ENCODE peak calls at places on chromosomes 13 and 19, in four cellular contexts. One of them, this sample, is unnamed.

GRCh38 chr19:2607712-2608601 is 94.5 kb downstream of the GNG7 start:
- DNase-seq in mesothelial cell of epicardium: no peak
- DNase-seq in CD8-positive, alpha-beta T cell: peak
- DNase-seq in lower leg skin: no peak
- DNase-seq in this sample: no peak

GRCh38 chr13:111152836-111153235 is 37.7 kb downstream of the ARHGEF7 start:
- DNase-seq in mesothelial cell of epicardium: no peak
- DNase-seq in CD8-positive, alpha-beta T cell: no peak
- DNase-seq in lower leg skin: no peak
- DNase-seq in this sample: no peak

GRCh38 chr19:49923055-49924003 is 5.7 kb upstream of the ATF5 start:
- DNase-seq in mesothelial cell of epicardium: no peak
- DNase-seq in CD8-positive, alpha-beta T cell: no peak
- DNase-seq in lower leg skin: no peak
- DNase-seq in this sample: no peak

GRCh38 chr13:24218977-24219376 is 58.5 kb downstream of the SPATA13 start:
- DNase-seq in mesothelial cell of epicardium: no peak
- DNase-seq in CD8-positive, alpha-beta T cell: no peak
- DNase-seq in lower leg skin: no peak
- DNase-seq in this sample: no peak

GRCh38 chr13:43074824-43075510 is 51.6 kb downstream of the DNAJC15 start:
- DNase-seq in mesothelial cell of epicardium: no peak
- DNase-seq in CD8-positive, alpha-beta T cell: no peak
- DNase-seq in lower leg skin: no peak
- DNase-seq in this sample: no peak

GRCh38 chr19:35715355-35715809 is 2.4 kb upstream of the KMT2B start:
- DNase-seq in mesothelial cell of epicardium: no peak
- DNase-seq in CD8-positive, alpha-beta T cell: no peak
- DNase-seq in lower leg skin: no peak
- DNase-seq in this sample: no peak

GRCh38 chr19:41226053-41226873 is 7.2 kb downstream of the AXL start:
- DNase-seq in mesothelial cell of epicardium: peak
- DNase-seq in CD8-positive, alpha-beta T cell: peak
- DNase-seq in lower leg skin: no peak
- DNase-seq in this sample: peak

GRCh38 chr19:1101337-1101698 is 2.5 kb upstream of the GPX4 start:
- DNase-seq in mesothelial cell of epicardium: no peak
- DNase-seq in CD8-positive, alpha-beta T cell: no peak
- DNase-seq in lower leg skin: no peak
- DNase-seq in this sample: no peak

GRCh38 chr13:106496072-106496997 is 39.1 kb downstream of the EFNB2 start:
- DNase-seq in mesothelial cell of epicardium: no peak
- DNase-seq in CD8-positive, alpha-beta T cell: no peak
- DNase-seq in lower leg skin: no peak
- DNase-seq in this sample: no peak

GRCh38 chr13:113176292-113176691 is 17.8 kb downstream of the PROZ start:
- DNase-seq in mesothelial cell of epicardium: no peak
- DNase-seq in CD8-positive, alpha-beta T cell: peak
- DNase-seq in lower leg skin: no peak
- DNase-seq in this sample: peak

GRCh38 chr19:39183100-39183499 is 13.7 kb upstream of the NCCRP1 start:
- DNase-seq in mesothelial cell of epicardium: no peak
- DNase-seq in CD8-positive, alpha-beta T cell: no peak
- DNase-seq in lower leg skin: no peak
- DNase-seq in this sample: no peak

GRCh38 chr19:40921005-40921897 is 39.2 kb upstream of the CYP2A7 start:
- DNase-seq in mesothelial cell of epicardium: no peak
- DNase-seq in CD8-positive, alpha-beta T cell: no peak
- DNase-seq in lower leg skin: no peak
- DNase-seq in this sample: no peak

GRCh38 chr19:41324921-41325639 is 15.1 kb downstream of the CCDC97 start:
- DNase-seq in mesothelial cell of epicardium: peak
- DNase-seq in CD8-positive, alpha-beta T cell: peak
- DNase-seq in lower leg skin: peak
- DNase-seq in this sample: peak

GRCh38 chr19:48686103-48686502 is 9.7 kb upstream of the FUT2 start:
- DNase-seq in mesothelial cell of epicardium: no peak
- DNase-seq in CD8-positive, alpha-beta T cell: no peak
- DNase-seq in lower leg skin: no peak
- DNase-seq in this sample: no peak

GRCh38 chr19:41958367-41959055 is 610 bp downstream of the RABAC1 start:
- DNase-seq in mesothelial cell of epicardium: peak
- DNase-seq in CD8-positive, alpha-beta T cell: peak
- DNase-seq in lower leg skin: peak
- DNase-seq in this sample: peak

GRCh38 chr13:99383946-99384345 is 76.7 kb upstream of the GPR183 start:
- DNase-seq in mesothelial cell of epicardium: no peak
- DNase-seq in CD8-positive, alpha-beta T cell: peak
- DNase-seq in lower leg skin: peak
- DNase-seq in this sample: no peak

GRCh38 chr19:12834976-12835757 is 788 bp upstream of the RTBDN start:
- DNase-seq in mesothelial cell of epicardium: no peak
- DNase-seq in CD8-positive, alpha-beta T cell: peak
- DNase-seq in lower leg skin: no peak
- DNase-seq in this sample: no peak

GRCh38 chr19:12834418-12834943 is at the start of gene RTBDN:
- DNase-seq in mesothelial cell of epicardium: no peak
- DNase-seq in CD8-positive, alpha-beta T cell: no peak
- DNase-seq in lower leg skin: no peak
- DNase-seq in this sample: no peak

GRCh38 chr19:12833418-12833746 is 997 bp downstream of the RTBDN start:
- DNase-seq in mesothelial cell of epicardium: no peak
- DNase-seq in CD8-positive, alpha-beta T cell: no peak
- DNase-seq in lower leg skin: no peak
- DNase-seq in this sample: no peak

GRCh38 chr19:12836529-12836863 is 1.8 kb upstream of the MAST1 start:
- DNase-seq in mesothelial cell of epicardium: no peak
- DNase-seq in CD8-positive, alpha-beta T cell: no peak
- DNase-seq in lower leg skin: no peak
- DNase-seq in this sample: no peak

DNA sequence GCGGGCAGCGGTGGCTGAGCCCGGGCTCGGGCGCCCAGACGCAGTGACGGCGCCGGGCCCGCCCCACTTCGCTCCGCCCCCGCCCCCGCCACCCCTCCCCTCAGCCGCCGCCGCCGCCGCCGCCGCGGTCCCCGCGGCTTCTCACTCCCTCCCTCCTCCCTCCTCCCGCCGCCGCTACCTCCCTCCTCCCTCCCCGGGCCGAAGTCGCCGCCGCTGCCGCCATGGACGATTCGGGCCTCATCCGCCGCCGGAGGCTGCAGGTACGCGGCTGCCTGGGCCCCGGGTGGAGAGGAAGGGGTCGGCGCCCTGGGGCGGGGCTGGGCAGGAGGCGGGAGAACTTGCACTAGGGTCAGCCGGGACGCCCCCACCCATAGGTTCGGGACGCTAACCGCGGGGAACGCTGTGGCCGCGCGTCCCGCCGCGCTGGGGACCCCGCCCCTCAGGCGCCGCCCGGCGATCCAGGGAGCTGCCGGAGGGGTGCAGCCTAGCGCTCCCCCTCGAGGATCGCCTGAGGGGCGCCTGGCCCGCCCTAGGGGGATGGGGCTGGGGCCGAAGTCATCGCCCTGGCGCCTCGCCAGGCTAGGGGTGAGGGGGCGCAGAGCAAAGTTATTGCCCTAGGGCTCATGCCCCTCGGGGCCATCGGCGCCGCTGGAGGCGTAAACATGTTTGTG is 497 bp downstream of the RTBDN start:
- DNase-seq in mesothelial cell of epicardium: no peak
- DNase-seq in CD8-positive, alpha-beta T cell: no peak
- DNase-seq in lower leg skin: no peak
- DNase-seq in this sample: no peak
- TF ChIP-seq CTCF in mesothelial cell of epicardium: no peak
- TF ChIP-seq CTCF in CD8-positive, alpha-beta T cell: no peak
- TF ChIP-seq CTCF in lower leg skin: no peak
- TF ChIP-seq CTCF in this sample: no peak

GRCh38 chr13:64446372-64446771 is 2783.8 kb downstream of the PCDH9 start:
- DNase-seq in mesothelial cell of epicardium: no peak
- DNase-seq in CD8-positive, alpha-beta T cell: no peak
- DNase-seq in lower leg skin: no peak
- DNase-seq in this sample: no peak
- TF ChIP-seq CTCF in mesothelial cell of epicardium: no peak
- TF ChIP-seq CTCF in CD8-positive, alpha-beta T cell: no peak
- TF ChIP-seq CTCF in lower leg skin: no peak
- TF ChIP-seq CTCF in this sample: peak

DNA sequence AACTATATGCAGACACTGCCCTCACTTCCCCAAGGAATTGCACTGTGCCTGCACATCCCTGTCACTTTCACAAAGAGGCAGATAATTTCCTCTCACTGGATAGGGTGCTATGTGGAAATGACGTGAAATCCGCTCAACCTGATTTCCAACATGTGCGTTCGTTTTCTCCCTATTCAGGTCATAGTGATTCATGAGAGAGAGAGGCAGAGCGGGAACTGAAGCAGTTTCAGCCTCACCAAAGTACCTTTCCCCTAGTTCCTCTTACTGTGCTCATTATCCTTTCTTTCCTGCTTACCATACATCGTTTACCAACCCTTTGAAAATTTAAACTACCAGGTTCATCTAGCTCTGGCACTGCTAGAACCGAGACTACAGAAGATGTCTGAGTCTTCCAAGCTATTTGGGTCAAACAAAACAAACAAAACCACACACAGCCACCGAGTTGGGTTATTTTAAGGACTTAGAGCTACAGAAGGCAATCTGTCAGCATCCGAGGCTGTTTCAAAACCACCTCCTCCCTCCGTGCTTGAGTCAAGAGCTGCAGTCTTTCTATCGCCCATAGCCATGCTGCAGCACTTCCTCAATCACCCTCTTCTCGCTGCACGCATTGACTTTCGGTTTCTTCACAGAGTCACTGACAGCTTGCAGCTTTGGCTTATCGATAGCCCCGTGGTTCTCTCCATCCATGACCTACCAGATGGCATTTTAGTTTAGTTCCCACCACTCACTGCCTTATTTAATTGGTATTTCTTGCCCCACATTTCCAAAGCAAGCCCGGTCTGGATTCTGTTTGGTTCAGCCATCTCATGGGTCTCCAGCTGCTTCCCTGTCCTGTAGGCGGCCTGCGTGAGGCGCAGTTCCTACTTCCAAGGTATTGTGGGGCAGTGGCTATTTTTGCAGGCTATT is 1395.8 kb downstream of the EFNB2 start:
- DNase-seq in mesothelial cell of epicardium: no peak
- DNase-seq in CD8-positive, alpha-beta T cell: peak
- DNase-seq in lower leg skin: peak
- DNase-seq in this sample: no peak
- TF ChIP-seq CTCF in mesothelial cell of epicardium: no peak
- TF ChIP-seq CTCF in CD8-positive, alpha-beta T cell: no peak
- TF ChIP-seq CTCF in lower leg skin: no peak
- TF ChIP-seq CTCF in this sample: no peak

GRCh38 chr13:26629260-26629659 is 71.8 kb downstream of the WASF3 start:
- DNase-seq in mesothelial cell of epicardium: no peak
- DNase-seq in CD8-positive, alpha-beta T cell: no peak
- DNase-seq in lower leg skin: no peak
- DNase-seq in this sample: no peak

GRCh38 chr13:26624572-26624971 is 67.1 kb downstream of the WASF3 start:
- DNase-seq in mesothelial cell of epicardium: no peak
- DNase-seq in CD8-positive, alpha-beta T cell: no peak
- DNase-seq in lower leg skin: no peak
- DNase-seq in this sample: no peak

GRCh38 chr13:26623125-26623524 is 65.6 kb downstream of the WASF3 start:
- DNase-seq in mesothelial cell of epicardium: no peak
- DNase-seq in CD8-positive, alpha-beta T cell: no peak
- DNase-seq in lower leg skin: no peak
- DNase-seq in this sample: no peak

GRCh38 chr13:26628706-26629105 is 71.2 kb downstream of the WASF3 start:
- DNase-seq in mesothelial cell of epicardium: no peak
- DNase-seq in CD8-positive, alpha-beta T cell: no peak
- DNase-seq in lower leg skin: no peak
- DNase-seq in this sample: no peak
- TF ChIP-seq CTCF in mesothelial cell of epicardium: no peak
- TF ChIP-seq CTCF in CD8-positive, alpha-beta T cell: no peak
- TF ChIP-seq CTCF in lower leg skin: no peak
- TF ChIP-seq CTCF in this sample: peak

DNA sequence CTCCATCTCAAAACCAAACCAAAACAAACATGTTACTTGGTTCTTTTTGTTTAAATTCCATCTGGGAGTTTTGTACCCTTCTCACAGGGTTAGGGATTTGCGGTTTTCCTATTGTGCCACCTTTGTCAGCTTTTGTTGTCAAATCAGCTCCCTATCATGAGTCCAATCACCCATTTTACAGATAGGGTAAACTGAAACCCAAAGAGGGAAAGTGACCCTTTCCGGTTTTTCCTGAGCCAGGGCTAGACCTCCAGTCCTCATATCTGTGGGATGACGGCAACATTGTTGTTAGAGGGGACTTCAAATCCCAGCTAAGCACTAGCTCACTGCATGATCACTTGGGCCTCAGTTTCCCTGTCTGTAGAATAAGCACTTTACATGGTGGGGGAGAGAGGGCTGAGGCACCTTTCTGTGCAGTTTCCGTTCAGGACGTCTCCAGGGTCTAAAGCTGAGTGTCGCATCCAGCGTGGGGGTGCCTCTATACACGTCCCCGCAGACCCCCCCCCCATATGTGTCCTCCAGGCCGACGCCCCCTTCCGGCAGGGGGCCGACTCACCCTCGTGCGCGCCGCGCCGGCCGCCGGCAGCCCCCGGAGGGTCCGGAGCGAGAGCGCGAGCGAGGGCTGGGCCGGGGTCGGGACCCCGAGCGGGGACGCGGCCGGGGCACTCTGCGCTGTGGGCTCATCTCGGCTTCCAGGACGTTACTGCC is 3.9 kb downstream of the CCDC194 start:
- DNase-seq in mesothelial cell of epicardium: no peak
- DNase-seq in CD8-positive, alpha-beta T cell: peak
- DNase-seq in lower leg skin: no peak
- DNase-seq in this sample: no peak
- TF ChIP-seq CTCF in mesothelial cell of epicardium: peak
- TF ChIP-seq CTCF in CD8-positive, alpha-beta T cell: no peak
- TF ChIP-seq CTCF in lower leg skin: no peak
- TF ChIP-seq CTCF in this sample: peak

GRCh38 chr19:29590278-29590677 is 15.8 kb upstream of the POP4 start:
- DNase-seq in mesothelial cell of epicardium: no peak
- DNase-seq in CD8-positive, alpha-beta T cell: no peak
- DNase-seq in lower leg skin: no peak
- DNase-seq in this sample: no peak
- TF ChIP-seq CTCF in mesothelial cell of epicardium: no peak
- TF ChIP-seq CTCF in CD8-positive, alpha-beta T cell: no peak
- TF ChIP-seq CTCF in lower leg skin: no peak
- TF ChIP-seq CTCF in this sample: no peak